ENCODE peak calls at places on chromosomes 1 and 21, in nine cellular contexts. B is fibroblast of lung, N is HL-60, X is left ventricle myocardium inferior, Q is cardiac muscle cell, M is left lung, T is PC-3, U is heart right ventricle, A is pancreas. C is an unnamed sample.
A peak's percentile ranks its signal among the peaks of the same experiment; 100 is the strongest.

GRCh38 chr1:18302788-18303413 is 177.8 kb upstream of the KLHDC7A start:
- DNase-seq in B (no peak), N (no peak), X (no peak), Q (no peak), M (peak; percentile 34), T (no peak), U (no peak), A (no peak), C (no peak)

GRCh38 chr1:234286206-234286605 is 87.0 kb upstream of the COA6 start:
- DNase-seq in B (no peak), N (no peak), X (no peak), Q (no peak), M (no peak), T (no peak), U (no peak), A (no peak), C (no peak)

GRCh38 chr1:46512135-46512791 is 22.6 kb downstream of the DMBX1 start:
- DNase-seq in B (no peak), N (no peak), X (no peak), Q (no peak), M (peak; percentile 76), T (no peak), U (no peak), A (no peak), C (no peak)

GRCh38 chr21:36188937-36189336 is 32.3 kb downstream of the DOP1B start:
- DNase-seq in B (no peak), N (no peak), X (no peak), Q (no peak), M (no peak), T (no peak), U (no peak), A (no peak), C (no peak)

GRCh38 chr1:156961709-156962108 is 41.3 kb downstream of the LRRC71 start:
- DNase-seq in B (no peak), N (peak; percentile 12), X (no peak), Q (peak; percentile 18), M (no peak), T (peak; percentile 44), U (no peak), A (no peak), C (peak; percentile 22)

GRCh38 chr21:43884012-43884860 is 19.2 kb downstream of the AGPAT3 start:
- DNase-seq in B (no peak), N (peak; percentile 57), X (no peak), Q (peak; percentile 49), M (no peak), T (peak; percentile 93), U (peak; percentile 33), A (no peak), C (peak; percentile 40)

GRCh38 chr1:36669297-36669696 is 186.6 kb upstream of the CSF3R start:
- DNase-seq in B (no peak), N (no peak), X (no peak), Q (no peak), M (no peak), T (no peak), U (no peak), A (no peak), C (no peak)

GRCh38 chr1:26677306-26678115 is 18.3 kb upstream of the ARID1A start:
- DNase-seq in B (peak; percentile 69), N (peak; percentile 95), X (peak; percentile 62), Q (peak; percentile 93), M (peak; percentile 86), T (peak; percentile 93), U (peak; percentile 77), A (peak; percentile 91), C (peak; percentile 83)

GRCh38 chr1:206935491-206936067 is 10.7 kb downstream of the PIGR start:
- DNase-seq in B (no peak), N (no peak), X (no peak), Q (peak; percentile 62), M (peak; percentile 88), T (peak; percentile 62), U (no peak), A (peak; percentile 72), C (no peak)

GRCh38 chr1:225343618-225344017 is 84.2 kb downstream of the LBR start:
- DNase-seq in B (peak; percentile 41), N (no peak), X (no peak), Q (no peak), M (no peak), T (peak; percentile 48), U (no peak), A (no peak), C (peak; percentile 32)

GRCh38 chr1:78274814-78275213 is 216.0 kb upstream of the PTGFR start:
- DNase-seq in B (peak; percentile 75), N (no peak), X (no peak), Q (no peak), M (no peak), T (peak; percentile 8), U (no peak), A (no peak), C (no peak)

GRCh38 chr21:45310446-45310845 is 22.8 kb upstream of the POFUT2 start:
- DNase-seq in B (no peak), N (no peak), X (peak; percentile 12), Q (no peak), M (peak; percentile 66), T (no peak), U (no peak), A (no peak), C (no peak)

GRCh38 chr21:39175154-39175553 is 8.1 kb downstream of the PSMG1 start:
- DNase-seq in B (peak; percentile 62), N (no peak), X (no peak), Q (peak; percentile 25), M (no peak), T (peak; percentile 63), U (no peak), A (no peak), C (no peak)

DNA sequence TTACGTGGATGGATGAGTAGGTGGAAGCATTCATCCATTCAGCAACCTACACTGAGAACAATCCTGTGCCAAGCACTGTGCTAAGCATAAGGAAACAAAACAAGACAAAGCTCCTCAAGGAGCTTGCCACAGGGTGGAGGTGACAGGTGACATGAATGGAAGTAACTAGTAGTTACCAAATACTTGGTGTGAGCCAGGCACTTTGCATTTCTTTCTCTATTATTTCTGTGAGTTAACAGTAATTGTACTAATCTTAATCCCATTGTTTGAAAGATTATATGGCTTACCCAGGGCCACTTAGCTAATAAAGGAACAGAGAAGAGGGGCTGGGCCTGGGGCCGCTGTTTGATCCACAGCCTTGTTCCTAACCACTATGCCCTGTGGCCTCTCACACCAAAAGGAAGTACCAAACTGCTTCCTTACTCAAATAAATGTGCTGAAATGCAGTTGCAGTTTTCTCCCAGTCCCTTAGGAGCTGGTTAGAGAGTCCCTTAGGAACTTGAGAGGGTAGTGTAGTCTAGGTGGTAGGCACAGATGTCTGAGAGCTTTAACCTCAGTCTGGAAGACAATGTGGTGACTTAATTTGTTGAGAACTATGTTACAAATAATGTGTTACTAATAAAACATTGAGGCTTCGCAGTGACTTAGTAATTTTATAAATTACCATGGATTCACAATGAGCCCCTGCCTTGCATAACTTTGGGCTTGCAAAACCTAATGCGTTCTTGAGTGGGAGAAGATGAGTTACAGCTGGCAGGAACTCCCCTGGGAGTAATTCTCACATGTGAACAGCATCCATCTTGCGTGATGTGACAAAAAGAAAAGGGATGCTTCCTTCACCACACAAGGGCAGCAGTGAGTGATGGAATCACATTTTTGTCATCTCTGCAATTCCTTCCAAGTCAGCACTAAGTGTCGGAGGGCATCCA is 69.8 kb downstream of the MPZL1 start:
- DNase-seq in B (peak; percentile 99), N (peak; percentile 44), X (no peak), Q (no peak), M (no peak), T (no peak), U (peak; percentile 50), A (no peak), C (no peak)
- H3K27ac ChIP-seq in B (peak overlapping the region; percentile 54), N (peak overlapping the region; percentile 57), X (peak overlapping the region; percentile 59), Q (peak overlapping the region; percentile 16), M (no peak overlapping the region), T (no peak overlapping the region), U (no peak overlapping the region), A (no peak overlapping the region), C (peak overlapping the region; percentile 88)

GRCh38 chr1:239633432-239633831 is 247.1 kb downstream of the CHRM3 start:
- DNase-seq in B (no peak), N (no peak), X (no peak), Q (no peak), M (no peak), T (no peak), U (no peak), A (no peak), C (no peak)

GRCh38 chr1:239635276-239635675 is 248.9 kb downstream of the CHRM3 start:
- DNase-seq in B (no peak), N (no peak), X (no peak), Q (no peak), M (no peak), T (no peak), U (no peak), A (no peak), C (no peak)

GRCh38 chr1:239636321-239636720 is 250.0 kb downstream of the CHRM3 start:
- DNase-seq in B (no peak), N (no peak), X (no peak), Q (no peak), M (no peak), T (no peak), U (no peak), A (no peak), C (no peak)

GRCh38 chr1:239630767-239631166 is 244.4 kb downstream of the CHRM3 start:
- DNase-seq in B (no peak), N (no peak), X (no peak), Q (no peak), M (no peak), T (no peak), U (no peak), A (no peak), C (no peak)
- TF ChIP-seq CTCF in B (no peak), N (no peak), X (no peak), Q (no peak), M (no peak), T (no peak), U (no peak), A (no peak), C (no peak)

GRCh38 chr1:217469983-217470382 is 160.9 kb downstream of the GPATCH2 start:
- DNase-seq in B (no peak), N (no peak), X (no peak), Q (no peak), M (no peak), T (no peak), U (no peak), A (no peak), C (no peak)
- H3K27ac ChIP-seq in B (no peak overlapping the region), N (no peak overlapping the region), X (no peak overlapping the region), Q (no peak overlapping the region), M (no peak overlapping the region), T (no peak overlapping the region), U (no peak overlapping the region), A (no peak overlapping the region), C (no peak overlapping the region)

GRCh38 chr1:88609051-88609450 is 75.0 kb upstream of the PKN2 start:
- DNase-seq in B (no peak), N (no peak), X (no peak), Q (peak; percentile 49), M (no peak), T (no peak), U (no peak), A (no peak), C (no peak)

GRCh38 chr1:88612783-88613182 is 71.3 kb upstream of the PKN2 start:
- DNase-seq in B (no peak), N (no peak), X (no peak), Q (no peak), M (no peak), T (peak; percentile 71), U (no peak), A (no peak), C (peak; percentile 64)

GRCh38 chr1:88608139-88608943 is 75.7 kb upstream of the PKN2 start:
- DNase-seq in B (peak; percentile 48), N (no peak), X (no peak), Q (peak; percentile 61), M (no peak), T (peak; percentile 71), U (no peak), A (no peak), C (peak; percentile 41)

GRCh38 chr1:88610687-88611086 is 73.4 kb upstream of the PKN2 start:
- DNase-seq in B (no peak), N (no peak), X (no peak), Q (no peak), M (no peak), T (peak; percentile 63), U (no peak), A (no peak), C (no peak)

GRCh38 chr1:88612299-88612698 is 71.8 kb upstream of the PKN2 start:
- DNase-seq in B (no peak), N (no peak), X (no peak), Q (no peak), M (no peak), T (no peak), U (no peak), A (no peak), C (no peak)
- TF ChIP-seq CTCF in B (no peak), N (no peak), X (no peak), Q (no peak), M (no peak), T (no peak), U (no peak), A (no peak), C (no peak)